ENCODE peak calls at places on chromosomes 2 and 18, in ten cellular contexts. One of them, this sample, is unnamed.

GRCh38 chr18:78659748-78660147 is 319.9 kb upstream of the SALL3 start:
- DNase-seq in A549: no peak
- DNase-seq in hepatocyte: peak
- DNase-seq in RWPE1: no peak
- DNase-seq in MM.1S: no peak
- DNase-seq in SK-N-SH: peak
- DNase-seq in adrenal gland: no peak
- DNase-seq in tibial artery: no peak
- DNase-seq in HCT116: no peak
- DNase-seq in CD4-positive, alpha-beta T cell: no peak
- DNase-seq in this sample: no peak

GRCh38 chr2:42846026-42846425 is 53.6 kb upstream of the HAAO start:
- DNase-seq in HCT116: no peak
- DNase-seq in SK-N-SH: no peak
- DNase-seq in hepatocyte: no peak
- DNase-seq in adrenal gland: peak
- DNase-seq in CD4-positive, alpha-beta T cell: no peak
- DNase-seq in MM.1S: no peak
- DNase-seq in RWPE1: no peak
- DNase-seq in tibial artery: peak
- DNase-seq in A549: no peak
- DNase-seq in this sample: no peak

GRCh38 chr2:20577495-20578235 is 73.2 kb downstream of the HS1BP3 start:
- DNase-seq in tibial artery: peak
- DNase-seq in CD4-positive, alpha-beta T cell: no peak
- DNase-seq in HCT116: no peak
- DNase-seq in MM.1S: no peak
- DNase-seq in hepatocyte: no peak
- DNase-seq in SK-N-SH: no peak
- DNase-seq in RWPE1: peak
- DNase-seq in A549: peak
- DNase-seq in adrenal gland: peak
- DNase-seq in this sample: no peak

GRCh38 chr2:153059338-153060052 is 341.1 kb downstream of the ARL6IP6 start:
- DNase-seq in RWPE1: peak
- DNase-seq in HCT116: peak
- DNase-seq in hepatocyte: peak
- DNase-seq in adrenal gland: no peak
- DNase-seq in tibial artery: no peak
- DNase-seq in SK-N-SH: no peak
- DNase-seq in CD4-positive, alpha-beta T cell: no peak
- DNase-seq in MM.1S: peak
- DNase-seq in A549: peak
- DNase-seq in this sample: no peak

GRCh38 chr2:8234253-8234652 is 447.6 kb upstream of the ID2 start:
- DNase-seq in tibial artery: no peak
- DNase-seq in adrenal gland: no peak
- DNase-seq in RWPE1: no peak
- DNase-seq in MM.1S: no peak
- DNase-seq in HCT116: no peak
- DNase-seq in CD4-positive, alpha-beta T cell: no peak
- DNase-seq in SK-N-SH: no peak
- DNase-seq in A549: no peak
- DNase-seq in hepatocyte: no peak
- DNase-seq in this sample: no peak

GRCh38 chr2:137228566-137228965 is 463.2 kb downstream of the THSD7B start:
- DNase-seq in hepatocyte: no peak
- DNase-seq in MM.1S: no peak
- DNase-seq in SK-N-SH: no peak
- DNase-seq in RWPE1: peak
- DNase-seq in HCT116: no peak
- DNase-seq in tibial artery: no peak
- DNase-seq in CD4-positive, alpha-beta T cell: no peak
- DNase-seq in A549: peak
- DNase-seq in adrenal gland: peak
- DNase-seq in this sample: no peak

GRCh38 chr18:3593904-3594759 is 144.2 kb downstream of the TGIF1 start:
- DNase-seq in hepatocyte: peak
- DNase-seq in tibial artery: peak
- DNase-seq in MM.1S: peak
- DNase-seq in A549: peak
- DNase-seq in HCT116: peak
- DNase-seq in SK-N-SH: peak
- DNase-seq in RWPE1: peak
- DNase-seq in adrenal gland: peak
- DNase-seq in CD4-positive, alpha-beta T cell: peak
- DNase-seq in this sample: peak

GRCh38 chr2:1476617-1477195 is 63.4 kb downstream of the TPO start:
- DNase-seq in SK-N-SH: no peak
- DNase-seq in HCT116: no peak
- DNase-seq in MM.1S: no peak
- DNase-seq in adrenal gland: no peak
- DNase-seq in CD4-positive, alpha-beta T cell: no peak
- DNase-seq in RWPE1: no peak
- DNase-seq in A549: no peak
- DNase-seq in hepatocyte: no peak
- DNase-seq in tibial artery: no peak
- DNase-seq in this sample: no peak

GRCh38 chr2:20588918-20589871 is 61.7 kb downstream of the HS1BP3 start:
- DNase-seq in CD4-positive, alpha-beta T cell: no peak
- DNase-seq in hepatocyte: no peak
- DNase-seq in A549: no peak
- DNase-seq in adrenal gland: peak
- DNase-seq in MM.1S: no peak
- DNase-seq in HCT116: no peak
- DNase-seq in RWPE1: no peak
- DNase-seq in SK-N-SH: no peak
- DNase-seq in tibial artery: peak
- DNase-seq in this sample: no peak

GRCh38 chr2:96897491-96898134 is 27.7 kb upstream of the SEMA4C start:
- DNase-seq in SK-N-SH: no peak
- DNase-seq in MM.1S: no peak
- DNase-seq in A549: no peak
- DNase-seq in RWPE1: no peak
- DNase-seq in CD4-positive, alpha-beta T cell: no peak
- DNase-seq in hepatocyte: no peak
- DNase-seq in HCT116: no peak
- DNase-seq in adrenal gland: no peak
- DNase-seq in tibial artery: no peak
- DNase-seq in this sample: no peak

GRCh38 chr2:199409705-199410104 is 48.0 kb downstream of the SATB2 start:
- DNase-seq in SK-N-SH: no peak
- DNase-seq in adrenal gland: no peak
- DNase-seq in A549: no peak
- DNase-seq in hepatocyte: no peak
- DNase-seq in CD4-positive, alpha-beta T cell: no peak
- DNase-seq in MM.1S: no peak
- DNase-seq in HCT116: no peak
- DNase-seq in RWPE1: no peak
- DNase-seq in tibial artery: no peak
- DNase-seq in this sample: no peak

GRCh38 chr2:199404841-199405240 is 52.9 kb downstream of the SATB2 start:
- DNase-seq in tibial artery: no peak
- DNase-seq in RWPE1: no peak
- DNase-seq in A549: no peak
- DNase-seq in hepatocyte: no peak
- DNase-seq in adrenal gland: no peak
- DNase-seq in SK-N-SH: no peak
- DNase-seq in CD4-positive, alpha-beta T cell: no peak
- DNase-seq in MM.1S: no peak
- DNase-seq in HCT116: no peak
- DNase-seq in this sample: no peak

GRCh38 chr2:199410130-199410529 is 47.6 kb downstream of the SATB2 start:
- DNase-seq in SK-N-SH: no peak
- DNase-seq in HCT116: no peak
- DNase-seq in adrenal gland: no peak
- DNase-seq in hepatocyte: no peak
- DNase-seq in CD4-positive, alpha-beta T cell: no peak
- DNase-seq in RWPE1: no peak
- DNase-seq in MM.1S: no peak
- DNase-seq in A549: no peak
- DNase-seq in tibial artery: no peak
- DNase-seq in this sample: no peak

GRCh38 chr2:199407421-199407820 is 50.3 kb downstream of the SATB2 start:
- DNase-seq in tibial artery: no peak
- DNase-seq in CD4-positive, alpha-beta T cell: no peak
- DNase-seq in adrenal gland: no peak
- DNase-seq in SK-N-SH: no peak
- DNase-seq in MM.1S: no peak
- DNase-seq in A549: no peak
- DNase-seq in hepatocyte: no peak
- DNase-seq in RWPE1: no peak
- DNase-seq in HCT116: no peak
- DNase-seq in this sample: no peak

DNA sequence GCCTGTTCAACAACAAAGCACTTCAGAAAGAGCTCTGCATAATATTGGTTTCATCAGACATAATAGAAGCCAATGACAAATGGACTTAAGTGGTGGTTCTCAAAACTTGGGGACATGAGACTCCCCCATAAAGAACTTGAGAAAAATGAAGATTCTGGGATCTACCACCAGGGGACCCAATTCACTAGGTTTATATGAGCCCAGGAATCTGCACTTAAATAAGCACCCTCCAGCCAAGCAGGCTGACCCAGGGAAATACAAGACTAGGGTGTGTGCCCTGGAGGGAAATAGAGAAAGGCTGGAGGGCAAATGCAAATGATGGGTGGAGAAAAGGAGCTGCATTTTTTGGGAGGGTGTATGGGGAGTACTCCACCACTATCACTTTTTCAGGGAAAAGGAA is 52.5 kb downstream of the SATB2 start:
- DNase-seq in tibial artery: no peak
- DNase-seq in MM.1S: no peak
- DNase-seq in adrenal gland: no peak
- DNase-seq in hepatocyte: no peak
- DNase-seq in HCT116: peak
- DNase-seq in RWPE1: no peak
- DNase-seq in CD4-positive, alpha-beta T cell: no peak
- DNase-seq in SK-N-SH: no peak
- DNase-seq in A549: peak
- DNase-seq in this sample: no peak
- TF ChIP-seq CTCF in tibial artery: no peak
- TF ChIP-seq CTCF in MM.1S: peak
- TF ChIP-seq CTCF in adrenal gland: peak
- TF ChIP-seq CTCF in hepatocyte: no peak
- TF ChIP-seq CTCF in HCT116: peak
- TF ChIP-seq CTCF in RWPE1: peak
- TF ChIP-seq CTCF in CD4-positive, alpha-beta T cell: no peak
- TF ChIP-seq CTCF in SK-N-SH: peak
- TF ChIP-seq CTCF in A549: peak
- TF ChIP-seq CTCF in this sample: no peak

GRCh38 chr2:233480490-233481202 is 85.9 kb downstream of the USP40 start:
- DNase-seq in CD4-positive, alpha-beta T cell: no peak
- DNase-seq in SK-N-SH: no peak
- DNase-seq in tibial artery: no peak
- DNase-seq in HCT116: no peak
- DNase-seq in RWPE1: no peak
- DNase-seq in hepatocyte: no peak
- DNase-seq in adrenal gland: no peak
- DNase-seq in MM.1S: no peak
- DNase-seq in A549: peak
- DNase-seq in this sample: peak
- H3K27ac ChIP-seq in CD4-positive, alpha-beta T cell: no peak
- H3K27ac ChIP-seq in SK-N-SH: no peak
- H3K27ac ChIP-seq in tibial artery: peak
- H3K27ac ChIP-seq in HCT116: no peak
- H3K27ac ChIP-seq in RWPE1: peak
- H3K27ac ChIP-seq in hepatocyte: no peak
- H3K27ac ChIP-seq in adrenal gland: no peak
- H3K27ac ChIP-seq in MM.1S: no peak
- H3K27ac ChIP-seq in A549: peak
- H3K27ac ChIP-seq in this sample: peak

GRCh38 chr18:12423820-12424219 is 16.1 kb downstream of the PRELID3A start:
- DNase-seq in A549: no peak
- DNase-seq in hepatocyte: peak
- DNase-seq in CD4-positive, alpha-beta T cell: no peak
- DNase-seq in tibial artery: no peak
- DNase-seq in RWPE1: no peak
- DNase-seq in adrenal gland: no peak
- DNase-seq in SK-N-SH: no peak
- DNase-seq in MM.1S: no peak
- DNase-seq in HCT116: no peak
- DNase-seq in this sample: no peak

GRCh38 chr18:12422936-12423335 is 15.2 kb downstream of the PRELID3A start:
- DNase-seq in hepatocyte: no peak
- DNase-seq in SK-N-SH: peak
- DNase-seq in CD4-positive, alpha-beta T cell: no peak
- DNase-seq in adrenal gland: no peak
- DNase-seq in A549: peak
- DNase-seq in tibial artery: no peak
- DNase-seq in MM.1S: no peak
- DNase-seq in HCT116: no peak
- DNase-seq in RWPE1: no peak
- DNase-seq in this sample: no peak

GRCh38 chr18:12421732-12422131 is 14.0 kb downstream of the PRELID3A start:
- DNase-seq in A549: no peak
- DNase-seq in hepatocyte: no peak
- DNase-seq in adrenal gland: no peak
- DNase-seq in MM.1S: no peak
- DNase-seq in HCT116: no peak
- DNase-seq in CD4-positive, alpha-beta T cell: no peak
- DNase-seq in SK-N-SH: no peak
- DNase-seq in RWPE1: no peak
- DNase-seq in tibial artery: no peak
- DNase-seq in this sample: no peak

GRCh38 chr18:12423393-12423792 is 15.7 kb downstream of the PRELID3A start:
- DNase-seq in SK-N-SH: no peak
- DNase-seq in hepatocyte: no peak
- DNase-seq in tibial artery: no peak
- DNase-seq in CD4-positive, alpha-beta T cell: no peak
- DNase-seq in RWPE1: no peak
- DNase-seq in A549: no peak
- DNase-seq in adrenal gland: no peak
- DNase-seq in MM.1S: no peak
- DNase-seq in HCT116: no peak
- DNase-seq in this sample: no peak

DNA sequence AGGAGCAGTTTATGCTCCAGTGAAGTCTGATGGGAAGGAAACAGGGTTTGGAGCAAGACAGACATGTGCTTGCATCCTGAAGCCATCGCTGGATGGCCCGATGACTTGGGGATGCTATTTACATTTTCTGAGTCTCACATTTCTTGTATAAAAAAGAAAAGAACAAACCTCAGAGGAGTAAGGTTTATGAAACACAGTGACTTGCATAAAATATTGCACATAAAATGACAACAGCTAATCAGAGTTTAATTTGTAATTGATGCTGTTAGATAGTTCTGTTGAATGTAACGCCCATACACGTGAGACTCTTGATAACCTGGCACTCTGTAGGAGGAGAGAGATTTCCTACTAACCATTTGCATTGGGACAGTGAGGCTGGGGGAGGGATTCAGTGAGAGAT is 16.5 kb downstream of the PRELID3A start:
- DNase-seq in SK-N-SH: no peak
- DNase-seq in HCT116: no peak
- DNase-seq in hepatocyte: no peak
- DNase-seq in MM.1S: no peak
- DNase-seq in CD4-positive, alpha-beta T cell: no peak
- DNase-seq in A549: no peak
- DNase-seq in tibial artery: no peak
- DNase-seq in adrenal gland: no peak
- DNase-seq in RWPE1: no peak
- DNase-seq in this sample: no peak
- TF ChIP-seq CTCF in SK-N-SH: no peak
- TF ChIP-seq CTCF in HCT116: no peak
- TF ChIP-seq CTCF in hepatocyte: no peak
- TF ChIP-seq CTCF in MM.1S: no peak
- TF ChIP-seq CTCF in CD4-positive, alpha-beta T cell: no peak
- TF ChIP-seq CTCF in A549: no peak
- TF ChIP-seq CTCF in tibial artery: no peak
- TF ChIP-seq CTCF in adrenal gland: no peak
- TF ChIP-seq CTCF in RWPE1: no peak
- TF ChIP-seq CTCF in this sample: no peak

GRCh38 chr2:85911836-85912692 is 23.3 kb upstream of the ST3GAL5 start:
- DNase-seq in HCT116: no peak
- DNase-seq in hepatocyte: peak
- DNase-seq in tibial artery: no peak
- DNase-seq in RWPE1: peak
- DNase-seq in SK-N-SH: no peak
- DNase-seq in MM.1S: no peak
- DNase-seq in A549: peak
- DNase-seq in CD4-positive, alpha-beta T cell: no peak
- DNase-seq in adrenal gland: peak
- DNase-seq in this sample: no peak
- H3K27ac ChIP-seq in HCT116: no peak
- H3K27ac ChIP-seq in hepatocyte: peak
- H3K27ac ChIP-seq in tibial artery: no peak
- H3K27ac ChIP-seq in RWPE1: peak
- H3K27ac ChIP-seq in SK-N-SH: peak
- H3K27ac ChIP-seq in MM.1S: no peak
- H3K27ac ChIP-seq in A549: peak
- H3K27ac ChIP-seq in CD4-positive, alpha-beta T cell: no peak
- H3K27ac ChIP-seq in adrenal gland: peak
- H3K27ac ChIP-seq in this sample: no peak

This sample was measured in lung.